ENCODE peak calls at places on chromosomes 4 and X, in four cellular contexts. V is dermis microvascular lymphatic vessel endothelial cell; Y is mesenchymal stem cell; A is activated T-helper 1 cell treated with anti-CD3 and anti-CD28 coated beads, Interleukin-2, amount 50 U/mL, for 16 hours. N is an unnamed sample.
A peak's percentile ranks its signal among the peaks of the same experiment; 100 is the strongest.

GRCh38 chr4:187996502-187997177 is 1.1 kb downstream of the ZFP42 start:
- DNase-seq in V (no peak), Y (no peak), A (no peak), N (no peak)

GRCh38 chr4:16914208-16914607 is 15.8 kb upstream of the LDB2 start:
- DNase-seq in V (peak; percentile 58), Y (peak; percentile 26), A (no peak), N (no peak)

GRCh38 chr4:59553739-59554126 is 1646.4 kb upstream of the ADGRL3 start:
- DNase-seq in V (no peak), Y (peak; percentile 61), A (no peak), N (no peak)

GRCh38 chr4:176266026-176266425 is 3.0 kb downstream of the ASB5 start:
- DNase-seq in V (no peak), Y (no peak), A (no peak), N (no peak)

GRCh38 chrX:118570209-118570608 is 74.6 kb downstream of the DOCK11 start:
- DNase-seq in V (no peak), Y (no peak), A (no peak), N (no peak)

GRCh38 chr4:177478496-177478895 is 36.3 kb upstream of the AGA start:
- DNase-seq in V (no peak), Y (no peak), A (no peak), N (no peak)

GRCh38 chr4:182898479-182898799 is 18.7 kb downstream of the DCTD start:
- DNase-seq in V (no peak), Y (no peak), A (no peak), N (no peak)

GRCh38 chrX:101550362-101550761 is at the start of gene ARMCX1:
- DNase-seq in V (peak; percentile 81), Y (peak; percentile 86), A (no peak), N (no peak)

GRCh38 chrX:22912598-22912997 is 87.2 kb upstream of the DDX53 start:
- DNase-seq in V (no peak), Y (no peak), A (no peak), N (no peak)

N was measured in esophagus squamous epithelium.